ENCODE peak calls at places on chromosomes 6 and 20, in seven cellular contexts. X is esophagus squamous epithelium, F is heart left ventricle, G is adrenal gland, Z is GM12892, I is esophagus muscularis mucosa, D is breast epithelium. H is an unnamed sample.

GRCh38 chr6:62035952-62036351 is 250.1 kb downstream of the KHDRBS2 start:
- DNase-seq in G (no peak), D (no peak), X (no peak), Z (no peak), F (no peak), I (no peak), H (no peak)

GRCh38 chr20:3563548-3564177 is 92.8 kb downstream of the ATRN start:
- DNase-seq in G (no peak), D (no peak), X (no peak), F (no peak), I (no peak), Z (no peak), H (peak)

GRCh38 chr20:31972481-31973386 is 4.8 kb downstream of the XKR7 start:
- DNase-seq in F (no peak), I (no peak), Z (no peak), X (no peak), D (no peak), G (no peak), H (no peak)

GRCh38 chr20:23918101-23918862 is 38.7 kb upstream of the CST5 start:
- DNase-seq in F (no peak), Z (no peak), G (no peak), X (no peak), I (peak), D (no peak), H (no peak)

GRCh38 chr6:32298632-32299336 is 72.9 kb downstream of the TSBP1 start:
- DNase-seq in G (no peak), F (no peak), D (no peak), Z (no peak), I (no peak), X (no peak), H (no peak)

GRCh38 chr6:5778317-5778857 is 228.3 kb downstream of the NRN1 start:
- DNase-seq in G (no peak), I (no peak), D (no peak), F (no peak), X (no peak), Z (peak), H (no peak)

GRCh38 chr20:9447182-9447581 is 67.2 kb upstream of the LAMP5 start:
- DNase-seq in Z (no peak), F (no peak), G (no peak), I (no peak), D (no peak), X (no peak), H (no peak)

GRCh38 chr6:142411145-142411544 is 109.3 kb downstream of the ADGRG6 start:
- DNase-seq in D (no peak), X (no peak), F (no peak), Z (no peak), I (no peak), G (no peak), H (no peak)

GRCh38 chr6:16602035-16602434 is 159.2 kb downstream of the ATXN1 start:
- DNase-seq in D (no peak), X (no peak), I (peak), G (no peak), Z (peak), F (no peak), H (no peak)

GRCh38 chr6:44809256-44809655 is 421.8 kb downstream of the CDC5L start:
- DNase-seq in F (no peak), Z (no peak), X (no peak), I (no peak), D (no peak), G (no peak), H (no peak)

GRCh38 chr6:24408719-24409410 is 6.1 kb downstream of the MRS2 start:
- DNase-seq in I (no peak), G (no peak), D (no peak), X (no peak), F (no peak), Z (peak), H (no peak)

GRCh38 chr6:35262596-35262995 is 3.1 kb downstream of the ZNF76 start:
- DNase-seq in F (no peak), X (no peak), I (no peak), G (no peak), D (no peak), Z (no peak), H (no peak)

GRCh38 chr6:163218361-163218894 is 196.1 kb upstream of the QKI start:
- DNase-seq in D (no peak), G (no peak), Z (no peak), X (no peak), F (no peak), I (peak), H (no peak)

GRCh38 chr20:53984781-53985518 is 85.4 kb downstream of the BCAS1 start:
- DNase-seq in F (no peak), D (no peak), G (no peak), I (peak), Z (no peak), X (no peak), H (no peak)

GRCh38 chr20:34525342-34525708 is 9.1 kb downstream of the DYNLRB1 start:
- DNase-seq in D (no peak), G (no peak), F (no peak), Z (no peak), X (no peak), I (peak), H (no peak)

GRCh38 chr6:39836621-39837020 is 44.4 kb downstream of the DAAM2 start:
- DNase-seq in F (no peak), D (no peak), I (no peak), X (no peak), G (no peak), Z (no peak), H (no peak)

GRCh38 chr6:156883497-156884252 is 106.5 kb downstream of the ARID1B start:
- DNase-seq in D (no peak), F (no peak), Z (no peak), G (no peak), I (no peak), X (no peak), H (no peak)

GRCh38 chr6:27894839-27895762 is 17.1 kb downstream of the OR2B2 start:
- DNase-seq in G (peak), X (no peak), I (no peak), D (peak), F (peak), Z (no peak), H (peak)

GRCh38 chr6:29967379-29968010 is 25.2 kb downstream of the HLA-A start:
- DNase-seq in G (no peak), D (no peak), X (no peak), F (peak), I (no peak), Z (no peak), H (peak)

GRCh38 chr20:35271904-35272303 is 6.0 kb downstream of the MMP24OS start:
- DNase-seq in Z (no peak), D (no peak), F (no peak), G (no peak), I (no peak), X (no peak), H (no peak)

GRCh38 chr6:7053125-7053784 is 54.5 kb upstream of the RREB1 start:
- DNase-seq in Z (no peak), F (no peak), G (no peak), I (no peak), D (no peak), X (no peak), H (peak)

GRCh38 chr6:139762587-139763031 is 388.2 kb upstream of the CITED2 start:
- DNase-seq in G (no peak), X (no peak), F (no peak), D (no peak), Z (no peak), I (no peak), H (peak)

GRCh38 chr6:163554663-163555062 is 140.1 kb downstream of the QKI start:
- DNase-seq in Z (no peak), I (no peak), F (no peak), D (no peak), X (no peak), G (peak), H (peak)

GRCh38 chr6:158783851-158784250 is 35.3 kb downstream of the EZR start:
- DNase-seq in F (no peak), Z (no peak), X (no peak), G (no peak), I (no peak), D (no peak), H (no peak)

GRCh38 chr6:26613201-26613600 is 16.4 kb downstream of the ABT1 start:
- DNase-seq in F (no peak), D (no peak), I (no peak), X (no peak), Z (no peak), G (no peak), H (no peak)

GRCh38 chr20:38223743-38224100 is 36.8 kb downstream of the KIAA1755 start:
- DNase-seq in G (no peak), Z (no peak), D (no peak), X (no peak), I (no peak), F (no peak), H (no peak)

GRCh38 chr6:25107218-25107617 is 171.5 kb upstream of the RIPOR2 start:
- DNase-seq in I (no peak), F (no peak), Z (no peak), D (no peak), G (no peak), X (no peak), H (no peak)

GRCh38 chr6:92150560-92150959 is 1268.8 kb downstream of the EPHA7 start:
- DNase-seq in Z (no peak), G (no peak), X (no peak), D (no peak), F (no peak), I (no peak), H (no peak)

GRCh38 chr20:25397081-25397480 is 6.4 kb upstream of the ABHD12 start:
- DNase-seq in F (no peak), G (no peak), D (no peak), Z (no peak), X (no peak), I (no peak), H (no peak)

GRCh38 chr6:152529364-152529763 is 107.8 kb downstream of the SYNE1 start:
- DNase-seq in X (no peak), G (no peak), F (no peak), D (no peak), I (no peak), Z (no peak), H (no peak)

GRCh38 chr6:36701401-36701991 is 3.9 kb downstream of the RAB44 start:
- DNase-seq in Z (no peak), D (no peak), G (no peak), X (no peak), F (no peak), I (no peak), H (no peak)

GRCh38 chr20:17621229-17621968 is 51.5 kb downstream of the DSTN start:
- DNase-seq in F (peak), I (no peak), D (no peak), G (peak), X (no peak), Z (peak), H (no peak)

GRCh38 chr20:35502352-35502751 is 27.1 kb downstream of the C20orf173 start:
- DNase-seq in Z (peak), G (no peak), X (no peak), F (no peak), I (no peak), D (no peak), H (no peak)

GRCh38 chr20:35497780-35498189 is 31.7 kb downstream of the C20orf173 start:
- DNase-seq in F (peak), I (peak), G (no peak), X (no peak), D (peak), Z (no peak), H (no peak)

GRCh38 chr20:51341581-51341980 is 200.9 kb downstream of the NFATC2 start:
- DNase-seq in Z (no peak), F (no peak), X (no peak), I (no peak), G (no peak), D (no peak), H (no peak)

GRCh38 chr6:138656278-138656803 is 117.2 kb upstream of the CCDC28A start:
- DNase-seq in X (no peak), D (no peak), I (no peak), F (no peak), Z (no peak), G (no peak), H (no peak)

GRCh38 chr6:138655828-138656227 is 117.7 kb upstream of the CCDC28A start:
- DNase-seq in X (no peak), Z (no peak), D (no peak), F (no peak), I (no peak), G (no peak), H (no peak)

GRCh38 chr6:138657026-138657425 is 116.5 kb upstream of the CCDC28A start:
- DNase-seq in D (no peak), Z (no peak), X (no peak), I (no peak), F (no peak), G (no peak), H (no peak)

GRCh38 chr6:138653435-138653834 is 120.1 kb upstream of the CCDC28A start:
- DNase-seq in X (no peak), F (no peak), G (no peak), D (no peak), Z (no peak), I (no peak), H (no peak)

GRCh38 chr6:138654715-138655634 is 118.6 kb upstream of the CCDC28A start:
- DNase-seq in I (no peak), D (no peak), G (no peak), F (no peak), X (no peak), Z (no peak), H (no peak)
- TF ChIP-seq POLR2A in I (no peak), D (no peak), G (no peak), F (no peak), X (no peak), Z (no peak), H (no peak)

GRCh38 chr20:41693136-41693979 is 75.2 kb upstream of the CHD6 start:
- DNase-seq in Z (peak), G (peak), I (peak), F (peak), X (peak), D (peak), H (peak)
- TF ChIP-seq POLR2A in Z (peak), G (no peak), I (peak), F (no peak), X (no peak), D (no peak), H (peak)

GRCh38 chr6:42337985-42338572 is 113.6 kb downstream of the TRERF1 start:
- DNase-seq in G (no peak), D (no peak), X (no peak), F (no peak), I (no peak), Z (no peak), H (no peak)

GRCh38 chr6:42339991-42340401 is 111.7 kb downstream of the TRERF1 start:
- DNase-seq in I (no peak), D (no peak), G (no peak), Z (peak), X (no peak), F (no peak), H (no peak)

GRCh38 chr6:42340516-42340915 is 111.2 kb downstream of the TRERF1 start:
- DNase-seq in F (no peak), X (no peak), Z (no peak), I (no peak), G (no peak), D (no peak), H (no peak)

GRCh38 chr6:42336431-42336830 is 115.3 kb downstream of the TRERF1 start:
- DNase-seq in F (no peak), G (no peak), I (no peak), D (no peak), Z (no peak), X (no peak), H (no peak)

GRCh38 chr6:42338573-42339218 is 113.0 kb downstream of the TRERF1 start:
- DNase-seq in Z (no peak), F (no peak), G (peak), I (no peak), X (no peak), D (no peak), H (peak)
- TF ChIP-seq POLR2A in Z (no peak), F (no peak), G (no peak), I (no peak), X (no peak), D (no peak), H (no peak)

GRCh38 chr20:45340951-45341350 is 7.3 kb downstream of the SDC4 start:
- DNase-seq in X (no peak), D (no peak), G (no peak), I (no peak), Z (no peak), F (no peak), H (no peak)

GRCh38 chr20:45341579-45341938 is 6.7 kb downstream of the SDC4 start:
- DNase-seq in D (no peak), X (no peak), F (no peak), G (no peak), Z (no peak), I (no peak), H (no peak)

GRCh38 chr20:45339084-45339483 is 9.1 kb downstream of the SDC4 start:
- DNase-seq in Z (no peak), I (no peak), X (no peak), G (no peak), F (no peak), D (no peak), H (peak)

GRCh38 chr20:45339799-45340198 is 8.4 kb downstream of the SDC4 start:
- DNase-seq in I (no peak), G (no peak), D (no peak), X (no peak), Z (no peak), F (no peak), H (no peak)

DNA sequence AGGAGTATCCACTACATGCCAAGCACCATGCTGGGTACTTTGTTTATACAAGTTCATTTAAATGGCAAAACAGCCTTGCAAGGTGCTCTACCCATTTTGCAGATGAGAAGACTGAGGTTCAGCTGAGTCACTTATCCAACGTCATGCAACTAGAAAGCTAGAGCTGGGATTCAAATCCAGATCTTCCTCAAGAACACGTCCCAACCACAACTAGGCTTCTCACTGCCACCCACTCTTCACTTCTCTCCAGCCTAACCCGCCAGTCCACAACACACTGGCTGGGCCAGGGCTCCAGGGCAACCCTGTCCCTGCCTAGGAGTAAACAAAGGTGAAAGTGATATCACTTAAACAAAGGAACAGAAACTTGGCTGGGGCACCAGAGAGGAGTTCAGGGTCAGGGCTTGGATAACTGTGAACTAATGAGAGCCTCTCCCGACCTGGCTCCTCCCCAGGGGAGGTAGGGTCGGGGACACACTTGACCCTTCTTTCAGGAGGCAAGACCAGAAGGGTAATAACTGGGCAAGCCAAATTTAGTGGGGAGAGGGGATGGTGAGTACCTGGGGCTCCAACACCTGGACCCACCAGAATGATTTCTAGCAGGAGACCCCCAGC is 7.9 kb downstream of the SDC4 start:
- DNase-seq in X (no peak), F (no peak), I (no peak), G (peak), Z (no peak), D (peak), H (peak)
- TF ChIP-seq POLR2A in X (no peak), F (no peak), I (no peak), G (no peak), Z (no peak), D (no peak), H (no peak)

DNA sequence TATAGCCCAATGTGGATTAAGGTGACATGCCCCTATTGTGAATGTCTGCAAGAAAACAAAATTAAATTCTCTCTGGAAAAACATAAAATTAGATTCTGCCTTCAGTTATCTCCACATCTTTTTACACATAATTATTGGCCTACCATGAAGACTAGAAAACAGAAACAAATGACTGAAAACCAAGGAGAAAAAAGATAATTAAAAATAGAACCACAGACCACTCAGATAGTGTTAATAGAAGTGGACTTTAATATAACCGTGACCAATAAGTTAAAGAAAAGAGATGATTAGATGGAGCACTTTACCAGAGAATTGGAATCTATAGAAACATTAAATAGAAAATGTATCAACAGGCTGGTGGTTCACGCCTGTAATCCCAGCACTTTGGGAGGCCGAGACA is 445.7 kb downstream of the EPM2A start:
- DNase-seq in G (no peak), F (no peak), D (no peak), Z (no peak), X (no peak), I (no peak), H (no peak)
- TF ChIP-seq POLR2A in G (no peak), F (no peak), D (no peak), Z (no peak), X (no peak), I (no peak), H (no peak)

GRCh38 chr20:62067547-62068260 is 2.0 kb upstream of the TAF4 start:
- DNase-seq in G (no peak), X (no peak), I (no peak), F (no peak), D (no peak), Z (no peak), H (no peak)

GRCh38 chr20:62064788-62065668 is 653 bp downstream of the TAF4 start:
- DNase-seq in I (no peak), X (no peak), D (no peak), F (no peak), G (no peak), Z (peak), H (peak)

GRCh38 chr20:62066983-62067433 is 1.3 kb upstream of the TAF4 start:
- DNase-seq in G (no peak), D (no peak), I (no peak), F (no peak), Z (peak), X (no peak), H (peak)

GRCh38 chr20:62065669-62066338 is at the start of gene TAF4:
- DNase-seq in G (peak), X (no peak), I (no peak), D (peak), Z (peak), F (peak), H (peak)

GRCh38 chr20:62066339-62066982 is 780 bp upstream of the TAF4 start:
- DNase-seq in I (no peak), Z (peak), D (peak), F (peak), X (no peak), G (peak), H (peak)
- TF ChIP-seq POLR2A in I (no peak), Z (no peak), D (no peak), F (no peak), X (no peak), G (no peak), H (peak)

GRCh38 chr20:49288784-49289696 is 11.2 kb upstream of the ZNFX1 start:
- DNase-seq in I (no peak), F (no peak), D (no peak), X (no peak), G (no peak), Z (no peak), H (no peak)
- TF ChIP-seq POLR2A in I (no peak), F (no peak), D (no peak), X (no peak), G (no peak), Z (peak), H (peak)

DNA sequence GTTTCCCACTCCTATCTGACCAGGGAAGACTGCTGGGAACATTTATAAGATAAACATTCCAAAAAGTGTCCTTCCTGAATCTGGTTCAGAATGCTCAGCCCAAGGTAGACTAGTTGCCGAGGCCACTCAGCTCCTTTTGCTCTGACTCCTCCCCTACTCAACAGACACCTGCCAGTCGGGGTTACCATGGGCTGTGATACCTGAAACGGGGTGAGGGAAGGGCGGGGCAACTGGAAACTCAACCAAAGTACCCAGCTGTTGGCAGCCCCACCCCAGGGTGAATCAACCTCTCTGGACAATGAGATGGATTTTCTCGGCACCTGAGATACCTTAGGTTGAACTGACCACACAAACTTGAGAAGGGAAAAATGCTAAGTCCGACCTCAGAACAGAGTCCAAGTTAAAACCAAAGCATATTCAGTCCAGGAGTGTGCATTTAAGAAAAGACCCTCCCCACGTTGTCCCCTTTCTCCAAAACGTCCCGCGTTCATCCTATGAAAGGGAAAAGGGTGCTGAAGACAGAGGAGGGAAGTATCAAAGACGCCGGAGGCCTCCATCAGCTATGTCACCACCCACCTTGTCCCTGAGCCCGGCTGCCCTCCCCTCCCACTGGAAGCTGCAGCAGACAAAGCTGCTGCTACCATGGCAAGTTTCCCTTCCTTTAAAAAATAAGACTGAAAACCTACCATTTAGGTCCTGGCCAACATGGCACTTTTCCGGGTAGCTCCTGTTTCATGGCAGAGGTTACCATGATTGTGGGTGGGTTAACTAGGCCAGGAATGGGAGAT is 100.1 kb downstream of the SLC23A2 start:
- DNase-seq in F (no peak), X (no peak), Z (no peak), D (no peak), I (no peak), G (no peak), H (no peak)
- TF ChIP-seq POLR2A in F (no peak), X (no peak), Z (no peak), D (no peak), I (no peak), G (no peak), H (no peak)

H was measured in erythroblast.